ENCODE peak calls at places on chromosomes 5 and 9, in nine cellular contexts. C, P, F, X, S, I, U, W and H are unnamed samples.

GRCh38 chr5:136802382-136802781 is 437.0 kb upstream of the TRPC7 start:
- DNase-seq in P (no peak), C (no peak), X (no peak), F (no peak), W (peak), S (no peak), U (no peak), I (no peak), H (no peak)

GRCh38 chr5:154198611-154199230 is 8.2 kb downstream of the GALNT10 start:
- DNase-seq in F (no peak), P (no peak), S (no peak), W (peak), U (no peak), I (no peak), X (no peak), C (no peak), H (no peak)

GRCh38 chr5:50699737-50700136 is 33.3 kb downstream of the PARP8 start:
- DNase-seq in S (no peak), X (no peak), I (no peak), C (no peak), P (no peak), F (no peak), U (no peak), W (no peak), H (no peak)

GRCh38 chr9:87894998-87895625 is 12.4 kb downstream of the SPATA31E1 start:
- DNase-seq in S (no peak), F (no peak), P (no peak), C (no peak), W (no peak), I (no peak), U (no peak), X (no peak), H (no peak)

GRCh38 chr5:134171972-134172371 is 4.8 kb downstream of the SKP1 start:
- DNase-seq in W (no peak), S (no peak), F (no peak), X (no peak), P (no peak), U (no peak), I (no peak), C (no peak), H (no peak)

GRCh38 chr9:123089790-123090189 is 56.3 kb downstream of the GPR21 start:
- DNase-seq in S (no peak), F (no peak), C (no peak), I (no peak), W (no peak), P (no peak), U (no peak), X (no peak), H (no peak)

GRCh38 chr9:133921866-133922265 is 70.3 kb downstream of the VAV2 start:
- DNase-seq in F (no peak), I (no peak), S (no peak), X (no peak), C (no peak), P (no peak), W (no peak), U (no peak), H (no peak)

GRCh38 chr5:28779161-28779754 is 1740.9 kb upstream of the CDH9 start:
- DNase-seq in P (no peak), C (no peak), W (peak), X (no peak), F (no peak), I (no peak), U (no peak), S (no peak), H (no peak)

GRCh38 chr9:136714096-136714875 is 1.9 kb downstream of the DIPK1B start:
- DNase-seq in X (no peak), I (no peak), S (no peak), W (no peak), P (no peak), F (no peak), C (no peak), U (no peak), H (no peak)

GRCh38 chr5:177496111-177497010 is 1.0 kb downstream of the PDLIM7 start:
- DNase-seq in P (peak), W (peak), S (peak), U (no peak), X (no peak), I (no peak), F (no peak), C (no peak), H (no peak)

GRCh38 chr5:96861044-96861443 is 15.3 kb upstream of the ERAP2 start:
- DNase-seq in F (no peak), C (no peak), P (no peak), W (no peak), X (no peak), U (no peak), S (no peak), I (no peak), H (no peak)

GRCh38 chr5:78533356-78533755 is 115.2 kb downstream of the LHFPL2 start:
- DNase-seq in C (no peak), I (no peak), X (no peak), U (no peak), F (no peak), S (no peak), P (no peak), W (no peak), H (no peak)

GRCh38 chr9:4353236-4353635 is 53.4 kb upstream of the GLIS3 start:
- DNase-seq in I (no peak), U (no peak), F (no peak), X (no peak), P (no peak), W (no peak), C (no peak), S (no peak), H (no peak)

GRCh38 chr5:122478741-122479459 is 166.9 kb downstream of the SNCAIP start:
- DNase-seq in S (peak), P (no peak), X (no peak), F (no peak), I (no peak), W (no peak), C (no peak), U (no peak), H (no peak)

GRCh38 chr9:84668204-84669007 is 1.1 kb upstream of the NTRK2 start:
- DNase-seq in P (peak), U (no peak), X (no peak), C (peak), W (peak), I (peak), F (peak), S (no peak), H (peak)